ENCODE peak calls at places on chromosomes 4 and X, in six cellular contexts. U, Z, G, B, J and H are unnamed samples.

GRCh38 chrX:48086119-48086518 is 14.7 kb upstream of the ZNF630 start:
- DNase-seq in J (no peak), U (no peak), B (no peak), G (peak), Z (no peak), H (no peak)

GRCh38 chr4:16626945-16627344 is 271.5 kb downstream of the LDB2 start:
- DNase-seq in G (no peak), J (peak), B (no peak), U (no peak), Z (no peak), H (peak)

GRCh38 chr4:1058198-1058996 is 47.0 kb downstream of the FGFRL1 start:
- DNase-seq in B (no peak), Z (no peak), J (no peak), G (no peak), U (no peak), H (no peak)

GRCh38 chr4:48046059-48046458 is 29.5 kb downstream of the NIPAL1 start:
- DNase-seq in Z (no peak), J (no peak), B (no peak), G (no peak), U (no peak), H (peak)

GRCh38 chr4:22385615-22386014 is 130.3 kb downstream of the ADGRA3 start:
- DNase-seq in J (peak), Z (no peak), G (no peak), U (no peak), B (no peak), H (no peak)

GRCh38 chr4:108834167-108834566 is 71.3 kb upstream of the ETNPPL start:
- DNase-seq in B (no peak), U (no peak), J (no peak), G (no peak), Z (no peak), H (no peak)

GRCh38 chr4:121760205-121760604 is 4.8 kb downstream of the SMIM43 start:
- DNase-seq in U (no peak), B (no peak), G (no peak), J (no peak), Z (no peak), H (no peak)

GRCh38 chrX:37818031-37818430 is 29.3 kb downstream of the DYNLT3 start:
- DNase-seq in U (no peak), Z (no peak), J (no peak), G (no peak), B (no peak), H (peak)

GRCh38 chrX:107849747-107850478 is 24.2 kb downstream of the MID2 start:
- DNase-seq in U (no peak), Z (no peak), G (no peak), B (no peak), J (peak), H (peak)

GRCh38 chrX:1246816-1247215 is 21.8 kb upstream of the CSF2RA start:
- DNase-seq in J (peak), B (peak), Z (peak), U (peak), G (peak), H (peak)

GRCh38 chrX:123993904-123994635 is 32.6 kb downstream of the STAG2 start:
- DNase-seq in Z (no peak), B (no peak), J (peak), U (no peak), G (no peak), H (peak)

GRCh38 chrX:38505583-38505982 is 55.8 kb upstream of the TSPAN7 start:
- DNase-seq in U (no peak), J (no peak), Z (no peak), G (no peak), B (no peak), H (no peak)

GRCh38 chr4:154743683-154744340 is at the start of gene LRAT:
- DNase-seq in G (no peak), J (no peak), U (peak), Z (no peak), B (peak), H (no peak)

GRCh38 chrX:39682778-39683177 is 415.0 kb downstream of the BCOR start:
- DNase-seq in G (no peak), Z (no peak), U (no peak), B (peak), J (no peak), H (peak)

GRCh38 chr4:40621229-40621591 is 8.5 kb downstream of the RBM47 start:
- DNase-seq in G (no peak), J (no peak), U (no peak), Z (peak), B (no peak), H (no peak)

GRCh38 chr4:118915468-118915867 is 26.8 kb downstream of the SYNPO2 start:
- DNase-seq in U (no peak), B (no peak), J (no peak), G (no peak), Z (no peak), H (no peak)

GRCh38 chr4:21765810-21766407 is 182.7 kb downstream of the KCNIP4 start:
- DNase-seq in B (peak), G (peak), U (peak), J (peak), Z (no peak), H (peak)

GRCh38 chr4:7773401-7774187 is 166.1 kb downstream of the AFAP1 start:
- DNase-seq in U (no peak), Z (no peak), B (no peak), G (no peak), J (no peak), H (no peak)

GRCh38 chr4:154124539-154125255 is 335.8 kb upstream of the SFRP2 start:
- DNase-seq in J (no peak), U (no peak), Z (no peak), B (no peak), G (no peak), H (no peak)

GRCh38 chrX:105823092-105823454 is 734 bp downstream of the NRK start:
- DNase-seq in G (no peak), U (no peak), Z (no peak), B (no peak), J (no peak), H (no peak)

GRCh38 chrX:24424948-24425347 is 40.1 kb upstream of the PDK3 start:
- DNase-seq in B (no peak), U (no peak), J (no peak), Z (no peak), G (no peak), H (no peak)
- TF ChIP-seq MYC in B (no peak), U (no peak), J (no peak), Z (no peak), G (no peak), H (no peak)

GRCh38 chrX:112759512-112759911 is 79.8 kb upstream of the LHFPL1 start:
- DNase-seq in J (no peak), G (no peak), U (no peak), Z (no peak), B (no peak), H (no peak)
- TF ChIP-seq MYC in J (no peak), G (no peak), U (no peak), Z (no peak), B (no peak), H (no peak)

GRCh38 chrX:129462707-129463106 is 60.6 kb downstream of the SMARCA1 start:
- DNase-seq in J (no peak), Z (no peak), B (no peak), U (peak), G (no peak), H (no peak)
- TF ChIP-seq MYC in J (no peak), Z (no peak), B (no peak), U (no peak), G (no peak), H (no peak)

GRCh38 chrX:154142386-154142785 is 1.7 kb upstream of the OPN1LW start:
- DNase-seq in B (no peak), U (no peak), J (no peak), Z (no peak), G (no peak), H (no peak)

GRCh38 chrX:154138857-154139256 is 5.2 kb upstream of the OPN1LW start:
- DNase-seq in B (no peak), G (peak), U (no peak), J (no peak), Z (no peak), H (no peak)

GRCh38 chrX:154142950-154143745 is 895 bp upstream of the OPN1LW start:
- DNase-seq in B (no peak), J (no peak), Z (no peak), U (no peak), G (no peak), H (no peak)

GRCh38 chrX:154140206-154140605 is 3.8 kb upstream of the OPN1LW start:
- DNase-seq in U (no peak), G (no peak), J (no peak), Z (no peak), B (no peak), H (no peak)

GRCh38 chrX:154140742-154141141 is 3.3 kb upstream of the OPN1LW start:
- DNase-seq in Z (no peak), G (no peak), B (no peak), J (no peak), U (no peak), H (no peak)
- TF ChIP-seq MYC in Z (no peak), G (no peak), B (no peak), J (no peak), U (no peak), H (no peak)

GRCh38 chr4:24475756-24476155 is 108.6 kb downstream of the DHX15 start:
- DNase-seq in J (no peak), U (no peak), B (no peak), Z (no peak), G (no peak), H (no peak)
- TF ChIP-seq MYC in J (no peak), U (no peak), B (no peak), Z (no peak), G (no peak), H (no peak)

DNA sequence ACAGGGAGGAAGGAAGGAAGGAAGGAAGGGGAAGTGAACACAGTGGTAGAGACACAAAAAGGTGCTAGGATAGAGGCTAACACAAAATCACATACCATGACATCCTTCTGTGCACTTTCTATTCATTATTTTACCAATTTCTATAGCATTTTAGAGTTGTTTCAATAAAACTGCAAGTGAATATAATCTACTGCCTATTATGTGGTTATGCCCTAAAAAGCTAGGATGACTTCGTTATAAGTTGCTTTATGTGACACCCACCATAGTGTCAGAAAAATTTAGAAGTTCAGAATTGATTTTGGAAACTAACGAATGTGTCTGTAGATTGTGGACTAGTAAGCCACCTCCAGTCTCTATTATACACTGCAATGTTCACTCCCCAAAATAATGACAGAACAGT is 59.4 kb upstream of the EDNRA start:
- DNase-seq in U (no peak), Z (no peak), B (no peak), G (no peak), J (no peak), H (no peak)
- TF ChIP-seq MYC in U (no peak), Z (no peak), B (no peak), G (no peak), J (no peak), H (no peak)

DNA sequence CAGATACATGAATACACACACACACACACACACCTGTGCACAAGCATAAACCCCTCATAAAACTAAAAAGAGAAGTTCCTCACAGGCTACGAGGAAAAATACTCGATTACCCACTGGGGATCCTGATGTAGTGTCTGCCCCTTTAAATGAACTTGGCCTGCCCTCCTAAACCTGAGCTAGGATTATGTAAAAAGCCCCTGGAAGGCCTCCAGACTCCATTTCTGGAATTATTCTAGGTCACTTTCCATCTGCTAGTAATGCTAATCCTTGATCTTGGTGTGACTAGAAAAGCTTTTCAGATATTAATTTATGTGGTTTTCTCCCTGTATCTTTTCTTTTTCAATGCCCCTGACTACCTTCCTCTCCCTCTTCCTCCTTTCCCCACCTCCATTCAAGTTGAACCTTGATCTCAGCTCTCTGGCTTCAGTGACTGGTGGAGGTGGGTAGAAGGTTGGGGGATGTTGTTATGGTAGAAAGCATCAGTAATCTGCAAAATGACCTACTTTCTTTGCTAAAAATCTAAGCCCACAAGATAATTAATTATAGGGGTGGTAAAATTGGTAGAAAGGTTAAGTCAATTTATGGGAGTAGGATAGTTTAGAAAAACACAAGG is 25.5 kb upstream of the ZNF330 start:
- DNase-seq in U (no peak), J (no peak), B (no peak), Z (no peak), G (no peak), H (no peak)
- TF ChIP-seq MYC in U (no peak), J (no peak), B (no peak), Z (no peak), G (no peak), H (no peak)

DNA sequence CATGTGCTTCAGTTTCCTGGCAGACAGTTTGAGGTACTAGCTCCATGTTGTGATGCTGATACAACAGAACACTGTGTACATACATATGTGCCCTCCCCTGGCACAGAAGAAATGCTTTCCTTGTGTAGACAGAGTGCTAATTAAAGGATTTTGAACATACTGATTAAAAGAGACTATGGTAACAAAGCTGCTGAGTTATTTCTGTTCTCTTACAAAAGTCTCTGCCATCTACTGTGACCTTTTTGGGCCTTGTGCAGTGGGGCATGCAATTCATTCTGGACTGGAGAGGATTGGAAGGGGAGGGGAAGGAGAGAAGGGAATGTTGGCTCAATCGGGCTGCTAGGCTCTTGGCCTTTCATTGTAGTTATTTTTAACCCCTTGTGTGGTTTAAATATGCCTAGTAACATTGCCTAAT is 6.0 kb downstream of the PDLIM5 start:
- DNase-seq in B (no peak), G (no peak), J (peak), U (no peak), Z (no peak), H (no peak)
- TF ChIP-seq MYC in B (no peak), G (no peak), J (no peak), U (no peak), Z (no peak), H (no peak)

GRCh38 chrX:29851971-29852605 is 363.3 kb upstream of the MAGEB2 start:
- DNase-seq in B (no peak), J (no peak), Z (no peak), U (no peak), G (no peak), H (no peak)

GRCh38 chrX:29858714-29859113 is 356.6 kb upstream of the MAGEB2 start:
- DNase-seq in J (no peak), G (no peak), U (no peak), B (no peak), Z (no peak), H (no peak)

GRCh38 chrX:29852767-29853166 is 362.6 kb upstream of the MAGEB2 start:
- DNase-seq in B (no peak), Z (no peak), U (no peak), G (no peak), J (no peak), H (no peak)
- TF ChIP-seq MYC in B (no peak), Z (no peak), U (no peak), G (no peak), J (no peak), H (no peak)